ENCODE peak calls at places on chromosome 7, in six cellular contexts. One of them, this sample, is unnamed.

GRCh38 chr7:46745700-46746090 is 824.6 kb upstream of the IGFBP3 start:
- DNase-seq in stimulated activated CD8-positive, alpha-beta memory T cell treated with anti-CD3 and anti-CD28 coated beads, Interleukin-15, amount 100 ng/mL, for 48 hours: no peak
- DNase-seq in PC-3: peak; percentile 2
- DNase-seq in KG1: no peak
- DNase-seq in left cardiac atrium: no peak
- DNase-seq in central memory CD4-positive, alpha-beta T cell: no peak
- DNase-seq in this sample: no peak

GRCh38 chr7:12092499-12093130 is 118.5 kb upstream of the TMEM106B start:
- DNase-seq in stimulated activated CD8-positive, alpha-beta memory T cell treated with anti-CD3 and anti-CD28 coated beads, Interleukin-15, amount 100 ng/mL, for 48 hours: no peak
- DNase-seq in PC-3: no peak
- DNase-seq in KG1: no peak
- DNase-seq in left cardiac atrium: no peak
- DNase-seq in central memory CD4-positive, alpha-beta T cell: no peak
- DNase-seq in this sample: no peak

GRCh38 chr7:35758421-35758820 is 42.4 kb upstream of the SEPTIN7 start:
- DNase-seq in stimulated activated CD8-positive, alpha-beta memory T cell treated with anti-CD3 and anti-CD28 coated beads, Interleukin-15, amount 100 ng/mL, for 48 hours: no peak
- DNase-seq in PC-3: no peak
- DNase-seq in KG1: no peak
- DNase-seq in left cardiac atrium: no peak
- DNase-seq in central memory CD4-positive, alpha-beta T cell: no peak
- DNase-seq in this sample: no peak

GRCh38 chr7:130372813-130373212 is 7.5 kb upstream of the CPA1 start:
- DNase-seq in stimulated activated CD8-positive, alpha-beta memory T cell treated with anti-CD3 and anti-CD28 coated beads, Interleukin-15, amount 100 ng/mL, for 48 hours: no peak
- DNase-seq in PC-3: no peak
- DNase-seq in KG1: no peak
- DNase-seq in left cardiac atrium: no peak
- DNase-seq in central memory CD4-positive, alpha-beta T cell: no peak
- DNase-seq in this sample: no peak

GRCh38 chr7:143367972-143368371 is 5.5 kb upstream of the FAM131B start:
- DNase-seq in stimulated activated CD8-positive, alpha-beta memory T cell treated with anti-CD3 and anti-CD28 coated beads, Interleukin-15, amount 100 ng/mL, for 48 hours: no peak
- DNase-seq in PC-3: peak; percentile 94
- DNase-seq in KG1: no peak
- DNase-seq in left cardiac atrium: no peak
- DNase-seq in central memory CD4-positive, alpha-beta T cell: no peak
- DNase-seq in this sample: no peak

GRCh38 chr7:157412021-157412443 is 75.2 kb downstream of the DNAJB6 start:
- DNase-seq in stimulated activated CD8-positive, alpha-beta memory T cell treated with anti-CD3 and anti-CD28 coated beads, Interleukin-15, amount 100 ng/mL, for 48 hours: peak; percentile 42
- DNase-seq in PC-3: peak; percentile 95
- DNase-seq in KG1: no peak
- DNase-seq in left cardiac atrium: no peak
- DNase-seq in central memory CD4-positive, alpha-beta T cell: no peak
- DNase-seq in this sample: no peak

GRCh38 chr7:142669074-142669654 is 80.1 kb upstream of the PRSS1 start:
- DNase-seq in stimulated activated CD8-positive, alpha-beta memory T cell treated with anti-CD3 and anti-CD28 coated beads, Interleukin-15, amount 100 ng/mL, for 48 hours: no peak
- DNase-seq in PC-3: peak; percentile 68
- DNase-seq in KG1: peak; percentile 21
- DNase-seq in left cardiac atrium: no peak
- DNase-seq in central memory CD4-positive, alpha-beta T cell: peak; percentile 26
- DNase-seq in this sample: no peak

GRCh38 chr7:22843681-22844309 is 21.1 kb upstream of the TOMM7 start:
- DNase-seq in stimulated activated CD8-positive, alpha-beta memory T cell treated with anti-CD3 and anti-CD28 coated beads, Interleukin-15, amount 100 ng/mL, for 48 hours: no peak
- DNase-seq in PC-3: no peak
- DNase-seq in KG1: no peak
- DNase-seq in left cardiac atrium: no peak
- DNase-seq in central memory CD4-positive, alpha-beta T cell: no peak
- DNase-seq in this sample: no peak

GRCh38 chr7:135414850-135415439 is 95.0 kb downstream of the CNOT4 start:
- DNase-seq in stimulated activated CD8-positive, alpha-beta memory T cell treated with anti-CD3 and anti-CD28 coated beads, Interleukin-15, amount 100 ng/mL, for 48 hours: no peak
- DNase-seq in PC-3: peak; percentile 70
- DNase-seq in KG1: peak; percentile 1
- DNase-seq in left cardiac atrium: no peak
- DNase-seq in central memory CD4-positive, alpha-beta T cell: no peak
- DNase-seq in this sample: no peak

GRCh38 chr7:17948503-17949238 is 8.4 kb upstream of the SNX13 start:
- DNase-seq in stimulated activated CD8-positive, alpha-beta memory T cell treated with anti-CD3 and anti-CD28 coated beads, Interleukin-15, amount 100 ng/mL, for 48 hours: no peak
- DNase-seq in PC-3: peak; percentile 65
- DNase-seq in KG1: no peak
- DNase-seq in left cardiac atrium: no peak
- DNase-seq in central memory CD4-positive, alpha-beta T cell: no peak
- DNase-seq in this sample: no peak

GRCh38 chr7:40883826-40884225 is 749.0 kb downstream of the SUGCT start:
- DNase-seq in stimulated activated CD8-positive, alpha-beta memory T cell treated with anti-CD3 and anti-CD28 coated beads, Interleukin-15, amount 100 ng/mL, for 48 hours: no peak
- DNase-seq in PC-3: no peak
- DNase-seq in KG1: no peak
- DNase-seq in left cardiac atrium: no peak
- DNase-seq in central memory CD4-positive, alpha-beta T cell: no peak
- DNase-seq in this sample: no peak

GRCh38 chr7:109545686-109546085 is 976.0 kb downstream of the DNAJB9 start:
- DNase-seq in stimulated activated CD8-positive, alpha-beta memory T cell treated with anti-CD3 and anti-CD28 coated beads, Interleukin-15, amount 100 ng/mL, for 48 hours: no peak
- DNase-seq in PC-3: no peak
- DNase-seq in KG1: no peak
- DNase-seq in left cardiac atrium: no peak
- DNase-seq in central memory CD4-positive, alpha-beta T cell: no peak
- DNase-seq in this sample: no peak

GRCh38 chr7:151374726-151375125 is 33.1 kb downstream of the NUB1 start:
- DNase-seq in stimulated activated CD8-positive, alpha-beta memory T cell treated with anti-CD3 and anti-CD28 coated beads, Interleukin-15, amount 100 ng/mL, for 48 hours: no peak
- DNase-seq in PC-3: no peak
- DNase-seq in KG1: no peak
- DNase-seq in left cardiac atrium: no peak
- DNase-seq in central memory CD4-positive, alpha-beta T cell: no peak
- DNase-seq in this sample: no peak

This sample was measured in right cardiac atrium.